ENCODE peak calls at places on chromosomes 12 and 14, in six cellular contexts. One of them, this sample, is unnamed.

GRCh38 chr14:101947904-101948665 is 16.3 kb upstream of the DYNC1H1 start:
- DNase-seq in tibial artery: peak
- DNase-seq in CD8-positive, alpha-beta T cell: peak
- DNase-seq in choroid plexus epithelial cell: peak
- DNase-seq in A549: peak
- DNase-seq in HFFc6: peak
- DNase-seq in this sample: peak

GRCh38 chr14:21039585-21040369 is 2.4 kb upstream of the RNASE7 start:
- DNase-seq in tibial artery: no peak
- DNase-seq in CD8-positive, alpha-beta T cell: no peak
- DNase-seq in choroid plexus epithelial cell: peak
- DNase-seq in A549: peak
- DNase-seq in HFFc6: peak
- DNase-seq in this sample: no peak

GRCh38 chr12:75488553-75488952 is 8.0 kb downstream of the GLIPR1 start:
- DNase-seq in tibial artery: no peak
- DNase-seq in CD8-positive, alpha-beta T cell: no peak
- DNase-seq in choroid plexus epithelial cell: peak
- DNase-seq in A549: peak
- DNase-seq in HFFc6: peak
- DNase-seq in this sample: no peak

GRCh38 chr14:104369208-104369607 is 210.4 kb upstream of the C14orf180 start:
- DNase-seq in tibial artery: no peak
- DNase-seq in CD8-positive, alpha-beta T cell: no peak
- DNase-seq in choroid plexus epithelial cell: no peak
- DNase-seq in A549: no peak
- DNase-seq in HFFc6: no peak
- DNase-seq in this sample: no peak

GRCh38 chr12:57299514-57300016 is 48.6 kb upstream of the STAC3 start:
- DNase-seq in tibial artery: no peak
- DNase-seq in CD8-positive, alpha-beta T cell: no peak
- DNase-seq in choroid plexus epithelial cell: peak
- DNase-seq in A549: no peak
- DNase-seq in HFFc6: no peak
- DNase-seq in this sample: no peak

GRCh38 chr12:56677680-56678079 is 10.4 kb downstream of the PTGES3 start:
- DNase-seq in tibial artery: no peak
- DNase-seq in CD8-positive, alpha-beta T cell: no peak
- DNase-seq in choroid plexus epithelial cell: no peak
- DNase-seq in A549: no peak
- DNase-seq in HFFc6: no peak
- DNase-seq in this sample: no peak

GRCh38 chr12:130053641-130054040 is 108.6 kb upstream of the FZD10 start:
- DNase-seq in tibial artery: no peak
- DNase-seq in CD8-positive, alpha-beta T cell: no peak
- DNase-seq in choroid plexus epithelial cell: no peak
- DNase-seq in A549: peak
- DNase-seq in HFFc6: no peak
- DNase-seq in this sample: no peak

GRCh38 chr12:6752181-6752930 is 585 bp downstream of the MLF2 start:
- DNase-seq in tibial artery: peak
- DNase-seq in CD8-positive, alpha-beta T cell: peak
- DNase-seq in choroid plexus epithelial cell: peak
- DNase-seq in A549: peak
- DNase-seq in HFFc6: peak
- DNase-seq in this sample: peak

GRCh38 chr12:2294651-2295475 is 242.1 kb downstream of the CACNA1C start:
- DNase-seq in tibial artery: peak
- DNase-seq in CD8-positive, alpha-beta T cell: no peak
- DNase-seq in choroid plexus epithelial cell: peak
- DNase-seq in A549: no peak
- DNase-seq in HFFc6: peak
- DNase-seq in this sample: no peak

GRCh38 chr12:75995691-75996090 is 35.9 kb downstream of the PHLDA1 start:
- DNase-seq in tibial artery: no peak
- DNase-seq in CD8-positive, alpha-beta T cell: no peak
- DNase-seq in choroid plexus epithelial cell: no peak
- DNase-seq in A549: no peak
- DNase-seq in HFFc6: no peak
- DNase-seq in this sample: no peak

GRCh38 chr14:35378638-35379568 is 25.6 kb downstream of the NFKBIA start:
- DNase-seq in tibial artery: peak
- DNase-seq in CD8-positive, alpha-beta T cell: no peak
- DNase-seq in choroid plexus epithelial cell: no peak
- DNase-seq in A549: no peak
- DNase-seq in HFFc6: peak
- DNase-seq in this sample: no peak

GRCh38 chr12:68180792-68181744 is 21.5 kb upstream of the IFNG start:
- DNase-seq in tibial artery: no peak
- DNase-seq in CD8-positive, alpha-beta T cell: peak
- DNase-seq in choroid plexus epithelial cell: peak
- DNase-seq in A549: no peak
- DNase-seq in HFFc6: no peak
- DNase-seq in this sample: no peak

GRCh38 chr14:21105095-21105494 is 4.2 kb downstream of the TMEM253 start:
- DNase-seq in tibial artery: no peak
- DNase-seq in CD8-positive, alpha-beta T cell: no peak
- DNase-seq in choroid plexus epithelial cell: no peak
- DNase-seq in A549: no peak
- DNase-seq in HFFc6: no peak
- DNase-seq in this sample: no peak

GRCh38 chr12:45200497-45201043 is 15.3 kb upstream of the ANO6 start:
- DNase-seq in tibial artery: no peak
- DNase-seq in CD8-positive, alpha-beta T cell: no peak
- DNase-seq in choroid plexus epithelial cell: peak
- DNase-seq in A549: no peak
- DNase-seq in HFFc6: no peak
- DNase-seq in this sample: no peak

GRCh38 chr14:65222434-65222833 is 120.1 kb upstream of the MAX start:
- DNase-seq in tibial artery: peak
- DNase-seq in CD8-positive, alpha-beta T cell: peak
- DNase-seq in choroid plexus epithelial cell: peak
- DNase-seq in A549: no peak
- DNase-seq in HFFc6: peak
- DNase-seq in this sample: no peak

GRCh38 chr12:52837341-52837741 is 3.2 kb upstream of the KRT79 start:
- DNase-seq in tibial artery: no peak
- DNase-seq in CD8-positive, alpha-beta T cell: no peak
- DNase-seq in choroid plexus epithelial cell: peak
- DNase-seq in A549: peak
- DNase-seq in HFFc6: peak
- DNase-seq in this sample: no peak

GRCh38 chr12:45613306-45613705 is 116.2 kb upstream of the ARID2 start:
- DNase-seq in tibial artery: no peak
- DNase-seq in CD8-positive, alpha-beta T cell: no peak
- DNase-seq in choroid plexus epithelial cell: peak
- DNase-seq in A549: no peak
- DNase-seq in HFFc6: peak
- DNase-seq in this sample: no peak

GRCh38 chr12:115983226-115983798 is 294.2 kb downstream of the MED13L start:
- DNase-seq in tibial artery: no peak
- DNase-seq in CD8-positive, alpha-beta T cell: no peak
- DNase-seq in choroid plexus epithelial cell: no peak
- DNase-seq in A549: peak
- DNase-seq in HFFc6: no peak
- DNase-seq in this sample: no peak

GRCh38 chr12:93089805-93090569 is 160.9 kb upstream of the EEA1 start:
- DNase-seq in tibial artery: no peak
- DNase-seq in CD8-positive, alpha-beta T cell: no peak
- DNase-seq in choroid plexus epithelial cell: peak
- DNase-seq in A549: peak
- DNase-seq in HFFc6: peak
- DNase-seq in this sample: no peak

GRCh38 chr12:2101798-2102197 is 49.0 kb downstream of the CACNA1C start:
- DNase-seq in tibial artery: no peak
- DNase-seq in CD8-positive, alpha-beta T cell: no peak
- DNase-seq in choroid plexus epithelial cell: no peak
- DNase-seq in A549: no peak
- DNase-seq in HFFc6: peak
- DNase-seq in this sample: no peak

GRCh38 chr14:103103461-103104388 is 9.2 kb downstream of the EXOC3L4 start:
- DNase-seq in tibial artery: no peak
- DNase-seq in CD8-positive, alpha-beta T cell: no peak
- DNase-seq in choroid plexus epithelial cell: peak
- DNase-seq in A549: peak
- DNase-seq in HFFc6: peak
- DNase-seq in this sample: no peak

GRCh38 chr14:36408388-36408787 is 88.0 kb upstream of the MBIP start:
- DNase-seq in tibial artery: no peak
- DNase-seq in CD8-positive, alpha-beta T cell: no peak
- DNase-seq in choroid plexus epithelial cell: no peak
- DNase-seq in A549: no peak
- DNase-seq in HFFc6: no peak
- DNase-seq in this sample: no peak
- TF ChIP-seq CTCF in tibial artery: no peak
- TF ChIP-seq CTCF in CD8-positive, alpha-beta T cell: no peak
- TF ChIP-seq CTCF in choroid plexus epithelial cell: no peak
- TF ChIP-seq CTCF in A549: no peak
- TF ChIP-seq CTCF in HFFc6: no peak
- TF ChIP-seq CTCF in this sample: peak

GRCh38 chr14:51554953-51555352 is 96.8 kb upstream of the FRMD6 start:
- DNase-seq in tibial artery: no peak
- DNase-seq in CD8-positive, alpha-beta T cell: no peak
- DNase-seq in choroid plexus epithelial cell: peak
- DNase-seq in A549: no peak
- DNase-seq in HFFc6: peak
- DNase-seq in this sample: no peak
- TF ChIP-seq CTCF in tibial artery: no peak
- TF ChIP-seq CTCF in CD8-positive, alpha-beta T cell: no peak
- TF ChIP-seq CTCF in choroid plexus epithelial cell: peak
- TF ChIP-seq CTCF in A549: peak
- TF ChIP-seq CTCF in HFFc6: peak
- TF ChIP-seq CTCF in this sample: no peak

GRCh38 chr14:98169170-98169587 is 1102.8 kb downstream of the BCL11B start:
- DNase-seq in tibial artery: no peak
- DNase-seq in CD8-positive, alpha-beta T cell: no peak
- DNase-seq in choroid plexus epithelial cell: no peak
- DNase-seq in A549: no peak
- DNase-seq in HFFc6: no peak
- DNase-seq in this sample: no peak
- TF ChIP-seq CTCF in tibial artery: no peak
- TF ChIP-seq CTCF in CD8-positive, alpha-beta T cell: no peak
- TF ChIP-seq CTCF in choroid plexus epithelial cell: no peak
- TF ChIP-seq CTCF in A549: no peak
- TF ChIP-seq CTCF in HFFc6: no peak
- TF ChIP-seq CTCF in this sample: no peak

GRCh38 chr12:104680070-104680469 is 223.3 kb downstream of the CHST11 start:
- DNase-seq in tibial artery: no peak
- DNase-seq in CD8-positive, alpha-beta T cell: peak
- DNase-seq in choroid plexus epithelial cell: peak
- DNase-seq in A549: no peak
- DNase-seq in HFFc6: peak
- DNase-seq in this sample: no peak
- TF ChIP-seq CTCF in tibial artery: no peak
- TF ChIP-seq CTCF in CD8-positive, alpha-beta T cell: peak
- TF ChIP-seq CTCF in choroid plexus epithelial cell: peak
- TF ChIP-seq CTCF in A549: peak
- TF ChIP-seq CTCF in HFFc6: peak
- TF ChIP-seq CTCF in this sample: no peak

DNA sequence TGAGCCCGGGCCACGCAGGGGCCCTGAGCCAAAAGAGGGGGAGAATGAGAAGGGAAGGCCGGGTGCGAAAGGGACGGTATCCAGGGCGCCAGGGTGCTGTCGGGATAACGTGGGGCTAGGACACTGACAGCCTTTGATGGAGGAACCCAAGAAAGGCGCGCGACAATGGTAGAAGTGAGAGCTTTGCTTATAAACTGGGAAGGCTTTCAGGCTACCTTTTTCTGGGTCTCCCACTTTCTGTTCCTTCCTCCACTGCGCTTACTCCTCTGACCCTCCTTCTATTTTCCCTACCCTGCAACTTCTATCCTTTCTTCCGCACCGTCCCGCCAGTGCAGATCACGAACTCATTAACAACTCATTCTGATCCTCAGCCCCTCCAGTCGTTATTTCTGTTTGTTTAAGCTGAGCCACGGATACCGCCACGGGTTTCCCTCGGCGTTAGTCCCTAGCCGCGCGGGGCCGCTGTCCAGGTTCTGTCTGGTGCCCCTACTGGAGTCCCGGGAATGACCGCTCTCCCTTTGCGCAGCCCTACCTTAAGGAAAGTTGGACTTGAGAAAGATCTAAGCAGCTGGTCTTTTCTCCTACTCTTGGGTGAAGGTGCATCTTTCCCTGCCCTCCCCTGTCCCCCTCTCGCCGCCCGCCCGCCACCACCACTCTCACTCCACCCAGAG is 3.0 kb downstream of the SSTR1 start:
- DNase-seq in tibial artery: no peak
- DNase-seq in CD8-positive, alpha-beta T cell: no peak
- DNase-seq in choroid plexus epithelial cell: peak
- DNase-seq in A549: no peak
- DNase-seq in HFFc6: peak
- DNase-seq in this sample: no peak
- TF ChIP-seq CTCF in tibial artery: peak
- TF ChIP-seq CTCF in CD8-positive, alpha-beta T cell: no peak
- TF ChIP-seq CTCF in choroid plexus epithelial cell: peak
- TF ChIP-seq CTCF in A549: no peak
- TF ChIP-seq CTCF in HFFc6: peak
- TF ChIP-seq CTCF in this sample: no peak

GRCh38 chr12:79421236-79421740 is 269.5 kb downstream of the PAWR start:
- DNase-seq in tibial artery: no peak
- DNase-seq in CD8-positive, alpha-beta T cell: no peak
- DNase-seq in choroid plexus epithelial cell: no peak
- DNase-seq in A549: no peak
- DNase-seq in HFFc6: no peak
- DNase-seq in this sample: no peak

GRCh38 chr12:79420146-79420618 is 270.6 kb downstream of the PAWR start:
- DNase-seq in tibial artery: no peak
- DNase-seq in CD8-positive, alpha-beta T cell: no peak
- DNase-seq in choroid plexus epithelial cell: peak
- DNase-seq in A549: peak
- DNase-seq in HFFc6: peak
- DNase-seq in this sample: no peak

GRCh38 chr12:79424109-79424721 is 266.5 kb downstream of the PAWR start:
- DNase-seq in tibial artery: no peak
- DNase-seq in CD8-positive, alpha-beta T cell: no peak
- DNase-seq in choroid plexus epithelial cell: peak
- DNase-seq in A549: peak
- DNase-seq in HFFc6: peak
- DNase-seq in this sample: no peak

GRCh38 chr12:79423560-79423959 is 267.2 kb downstream of the PAWR start:
- DNase-seq in tibial artery: no peak
- DNase-seq in CD8-positive, alpha-beta T cell: no peak
- DNase-seq in choroid plexus epithelial cell: no peak
- DNase-seq in A549: no peak
- DNase-seq in HFFc6: no peak
- DNase-seq in this sample: no peak

GRCh38 chr12:79422060-79422812 is 268.5 kb downstream of the PAWR start:
- DNase-seq in tibial artery: no peak
- DNase-seq in CD8-positive, alpha-beta T cell: no peak
- DNase-seq in choroid plexus epithelial cell: peak
- DNase-seq in A549: no peak
- DNase-seq in HFFc6: peak
- DNase-seq in this sample: no peak
- TF ChIP-seq CTCF in tibial artery: no peak
- TF ChIP-seq CTCF in CD8-positive, alpha-beta T cell: no peak
- TF ChIP-seq CTCF in choroid plexus epithelial cell: no peak
- TF ChIP-seq CTCF in A549: no peak
- TF ChIP-seq CTCF in HFFc6: no peak
- TF ChIP-seq CTCF in this sample: no peak

This sample was measured in mesothelial cell of epicardium.